ENCODE peak calls at places on chromosomes 4 and X, in seven cellular contexts. V is posterior cingulate gyrus, D is ELR, I is right lobe of liver, U is B cell, T is left ventricle myocardium inferior, A is HFF-Myc. O is an unnamed sample.

GRCh38 chrX:36957425-36958328 is 50.5 kb upstream of the FAM47C start:
- DNase-seq in V (no peak), D (no peak), I (peak), U (no peak), T (no peak), A (no peak), O (peak)

GRCh38 chr4:47287735-47288134 is 175.8 kb downstream of the COMMD8 start:
- DNase-seq in V (no peak), D (peak), I (no peak), U (no peak), T (no peak), A (peak), O (no peak)

GRCh38 chr4:48570646-48571220 is 80.7 kb downstream of the ZAR1 start:
- DNase-seq in V (no peak), D (peak), I (no peak), U (no peak), T (no peak), A (no peak), O (no peak)

GRCh38 chrX:47619486-47620302 is at the start of gene SYN1:
- DNase-seq in V (peak), D (peak), I (peak), U (peak), T (peak), A (peak), O (peak)

GRCh38 chr4:186891859-186892486 is 168.3 kb upstream of the FAT1 start:
- DNase-seq in V (no peak), D (no peak), I (no peak), U (no peak), T (no peak), A (no peak), O (no peak)

GRCh38 chr4:5206391-5206790 is 155.1 kb downstream of the STK32B start:
- DNase-seq in V (peak), D (peak), I (no peak), U (no peak), T (peak), A (peak), O (no peak)

GRCh38 chr4:2365054-2365912 is 53.2 kb downstream of the ZFYVE28 start:
- DNase-seq in V (no peak), D (no peak), I (no peak), U (no peak), T (no peak), A (no peak), O (no peak)

GRCh38 chrX:38768079-38768478 is 33.2 kb upstream of the MID1IP1 start:
- DNase-seq in V (no peak), D (peak), I (no peak), U (no peak), T (no peak), A (no peak), O (no peak)

O was measured in aorta.